ENCODE peak calls at places on chromosomes 12 and 14, in nine cellular contexts. U is body of pancreas; A is CD8-positive, alpha-beta memory T cell; K is spleen; L is thoracic aorta; J is astrocyte; M is right cardiac atrium; C is psoas muscle; F is OCI-LY7. P is an unnamed sample.

GRCh38 chr12:122501489-122501989 is 807 bp upstream of the ZCCHC8 start:
- DNase-seq in U (no peak), A (no peak), K (no peak), L (no peak), J (no peak), M (no peak), C (no peak), F (no peak), P (no peak)

GRCh38 chr14:104201063-104201462 is 62.7 kb downstream of the KIF26A start:
- DNase-seq in U (no peak), A (no peak), K (no peak), L (no peak), J (no peak), M (peak; percentile 11), C (no peak), F (no peak), P (no peak)

GRCh38 chr14:58738876-58739275 is 101.1 kb downstream of the DACT1 start:
- DNase-seq in U (no peak), A (no peak), K (no peak), L (no peak), J (no peak), M (no peak), C (no peak), F (no peak), P (no peak)

GRCh38 chr14:23883684-23884540 is 69.7 kb upstream of the DHRS4 start:
- DNase-seq in U (peak; percentile 45), A (no peak), K (no peak), L (no peak), J (no peak), M (no peak), C (no peak), F (no peak), P (no peak)

GRCh38 chr12:71752887-71753286 is 1.8 kb upstream of the RAB21 start:
- DNase-seq in U (no peak), A (no peak), K (no peak), L (no peak), J (no peak), M (no peak), C (no peak), F (no peak), P (no peak)

GRCh38 chr14:24670594-24670993 is 36.6 kb upstream of the GZMB start:
- DNase-seq in U (no peak), A (no peak), K (no peak), L (no peak), J (no peak), M (no peak), C (no peak), F (no peak), P (no peak)

GRCh38 chr12:5487971-5488955 is 56.4 kb downstream of the NTF3 start:
- DNase-seq in U (no peak), A (no peak), K (no peak), L (no peak), J (peak; percentile 41), M (no peak), C (no peak), F (no peak), P (no peak)

GRCh38 chr12:72444566-72444965 is 172.4 kb downstream of the TRHDE start:
- DNase-seq in U (no peak), A (no peak), K (no peak), L (no peak), J (no peak), M (no peak), C (no peak), F (no peak), P (no peak)

GRCh38 chr14:74575507-74575906 is 36.5 kb downstream of the LTBP2 start:
- DNase-seq in U (no peak), A (no peak), K (peak; percentile 44), L (no peak), J (no peak), M (no peak), C (no peak), F (no peak), P (no peak)

GRCh38 chr14:74574706-74575105 is 37.3 kb downstream of the LTBP2 start:
- DNase-seq in U (no peak), A (no peak), K (peak; percentile 62), L (no peak), J (no peak), M (peak; percentile 55), C (no peak), F (peak; percentile 33), P (no peak)

GRCh38 chr14:74573421-74574091 is 38.5 kb downstream of the LTBP2 start:
- DNase-seq in U (no peak), A (no peak), K (peak; percentile 57), L (no peak), J (peak; percentile 79), M (no peak), C (no peak), F (no peak), P (no peak)

GRCh38 chr14:74572829-74573360 is 39.1 kb downstream of the LTBP2 start:
- DNase-seq in U (no peak), A (no peak), K (no peak), L (no peak), J (peak; percentile 68), M (no peak), C (no peak), F (no peak), P (no peak)

GRCh38 chr14:74574092-74574438 is 38.0 kb downstream of the LTBP2 start:
- DNase-seq in U (no peak), A (peak; percentile 3), K (peak; percentile 15), L (no peak), J (peak; percentile 81), M (no peak), C (no peak), F (no peak), P (no peak)
- H3K4me1 ChIP-seq in U (no peaks in the 10 kb centered on the region), A (peaks cover 39% of the 10 kb centered on the region), K (peaks cover 28% of the 10 kb centered on the region), L (peaks cover 76% of the 10 kb centered on the region), J (peaks cover 56% of the 10 kb centered on the region), M (peaks cover 7% of the 10 kb centered on the region), C (peaks cover 6% of the 10 kb centered on the region), F (peaks cover 5% of the 10 kb centered on the region), P (peaks cover 60% of the 10 kb centered on the region)

GRCh38 chr12:52050116-52050770 is 999 bp upstream of the NR4A1 start:
- DNase-seq in U (peak; percentile 81), A (no peak), K (peak; percentile 79), L (no peak), J (no peak), M (peak; percentile 64), C (peak; percentile 67), F (peak; percentile 17), P (peak; percentile 67)

GRCh38 chr12:52053570-52054209 is 2.4 kb downstream of the NR4A1 start:
- DNase-seq in U (no peak), A (no peak), K (no peak), L (no peak), J (peak; percentile 23), M (no peak), C (peak; percentile 31), F (no peak), P (no peak)

GRCh38 chr12:52054231-52054837 is 3.1 kb downstream of the NR4A1 start:
- DNase-seq in U (no peak), A (no peak), K (peak; percentile 70), L (no peak), J (no peak), M (no peak), C (no peak), F (no peak), P (no peak)

GRCh38 chr12:52050771-52051541 is at the start of gene NR4A1:
- DNase-seq in U (peak; percentile 98), A (peak; percentile 99), K (peak; percentile 98), L (peak; percentile 98), J (peak; percentile 87), M (peak; percentile 100), C (peak; percentile 99), F (peak; percentile 84), P (peak; percentile 98)

GRCh38 chr12:52052471-52053186 is 1.4 kb downstream of the NR4A1 start:
- DNase-seq in U (peak; percentile 73), A (peak; percentile 40), K (no peak), L (no peak), J (no peak), M (no peak), C (no peak), F (peak; percentile 55), P (no peak)
- H3K4me3 ChIP-seq in U (no peak overlapping the region), A (no peak overlapping the region), K (peak overlapping the region; percentile 52), L (peak overlapping the region; percentile 90), J (no peak overlapping the region), M (peak overlapping the region; percentile 72), C (peak overlapping the region; percentile 72), F (peak overlapping the region; percentile 68), P (peak overlapping the region; percentile 63)

DNA sequence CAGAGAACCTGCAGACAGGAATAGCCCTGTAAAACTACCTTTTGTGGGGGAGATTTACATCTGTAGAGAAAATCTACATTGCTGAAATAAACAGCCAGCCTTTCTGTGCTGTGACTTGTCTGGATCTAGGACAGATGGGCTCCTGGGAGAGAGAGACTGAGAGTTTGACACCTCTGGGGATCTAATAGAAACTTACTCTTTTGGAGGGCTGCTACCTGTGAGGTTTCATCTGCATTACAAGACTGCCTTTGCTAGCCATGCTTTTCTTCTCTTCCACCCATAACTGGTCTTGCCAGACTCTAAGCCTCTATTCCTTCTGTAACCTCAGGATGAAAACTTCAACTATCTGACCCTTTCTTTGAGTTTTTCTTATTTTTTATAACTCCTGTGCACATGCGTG is 452.6 kb downstream of the ZFP36L1 start:
- DNase-seq in U (no peak), A (no peak), K (no peak), L (no peak), J (no peak), M (no peak), C (no peak), F (no peak), P (no peak)
- H3K4me1 ChIP-seq in U (peaks cover 6% of the 10 kb centered on the region), A (peaks cover 8% of the 10 kb centered on the region), K (peaks cover 33% of the 10 kb centered on the region), L (no peaks in the 10 kb centered on the region), J (no peaks in the 10 kb centered on the region), M (peaks cover 2% of the 10 kb centered on the region), C (no peaks in the 10 kb centered on the region), F (peaks cover 54% of the 10 kb centered on the region), P (no peaks in the 10 kb centered on the region)

DNA sequence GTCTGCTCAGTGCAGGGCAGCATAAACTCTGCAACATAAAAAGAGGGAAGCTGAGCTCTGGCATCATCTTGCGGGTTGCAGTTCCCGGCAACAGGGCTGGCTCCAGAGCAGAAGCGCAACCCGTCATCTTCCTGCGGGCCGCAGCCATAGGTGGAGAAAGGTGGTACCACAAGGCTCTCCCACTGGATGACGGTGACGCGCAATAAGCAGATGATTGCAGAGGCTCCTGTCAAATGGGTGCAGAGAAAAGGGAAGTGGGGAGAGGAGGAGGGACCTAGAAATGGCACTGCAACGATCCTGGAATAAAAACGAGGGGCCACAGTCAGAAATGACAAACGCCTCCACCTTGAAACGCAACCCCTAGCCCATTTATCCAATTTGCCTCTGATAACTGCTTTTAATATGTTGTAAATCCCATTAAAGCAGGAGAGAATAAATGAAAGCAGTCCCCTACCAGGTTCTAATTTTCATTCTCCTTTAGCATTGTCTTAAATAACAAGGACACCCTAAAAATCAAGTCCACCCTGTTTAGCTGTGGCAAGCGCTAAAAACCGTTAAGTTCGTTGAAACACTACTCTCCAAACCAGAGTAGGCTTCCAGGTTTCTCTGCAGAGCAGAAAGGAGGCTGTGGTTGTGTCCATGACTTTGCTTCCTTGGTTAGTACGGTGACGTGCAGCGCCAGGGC is 30.9 kb upstream of the TUBA1C start:
- DNase-seq in U (peak; percentile 76), A (no peak), K (peak; percentile 94), L (peak; percentile 12), J (peak; percentile 92), M (peak; percentile 79), C (peak; percentile 42), F (no peak), P (peak; percentile 88)
- H3K4me3 ChIP-seq in U (no peak overlapping the region), A (no peak overlapping the region), K (peak overlapping the region; percentile 64), L (peak overlapping the region; percentile 70), J (peak overlapping the region; percentile 41), M (no peak overlapping the region), C (peak overlapping the region; percentile 76), F (peak overlapping the region; percentile 68), P (peak overlapping the region; percentile 61)

P was measured in upper lobe of right lung.